ENCODE peak calls at places on chromosomes 5 and 9, in seven cellular contexts. Z, B, J, F, H, A and W are unnamed samples.

GRCh38 chr5:56814963-56815656 is at the start of gene MAP3K1:
- DNase-seq in Z (peak), B (peak), J (peak), F (peak), H (peak), A (peak), W (no peak)

GRCh38 chr5:136802382-136802781 is 437.0 kb upstream of the TRPC7 start:
- DNase-seq in Z (no peak), B (no peak), J (no peak), F (no peak), H (peak), A (no peak), W (no peak)

GRCh38 chr9:93218161-93218560 is 34.2 kb downstream of the WNK2 start:
- DNase-seq in Z (no peak), B (no peak), J (no peak), F (no peak), H (no peak), A (no peak), W (no peak)

GRCh38 chr5:23893561-23893960 is 386.2 kb downstream of the PRDM9 start:
- DNase-seq in Z (no peak), B (no peak), J (no peak), F (no peak), H (no peak), A (no peak), W (no peak)

GRCh38 chr9:69379250-69379982 is 54.4 kb downstream of the ENTREP1 start:
- DNase-seq in Z (no peak), B (no peak), J (no peak), F (no peak), H (no peak), A (peak), W (no peak)

GRCh38 chr9:78280982-78281668 is 15.8 kb upstream of the PSAT1 start:
- DNase-seq in Z (peak), B (peak), J (no peak), F (no peak), H (no peak), A (peak), W (no peak)

GRCh38 chr5:171832775-171833174 is 47.2 kb downstream of the SMIM23 start:
- DNase-seq in Z (no peak), B (no peak), J (no peak), F (no peak), H (no peak), A (no peak), W (no peak)

GRCh38 chr5:134079748-134080581 is 34.5 kb upstream of the TCF7 start:
- DNase-seq in Z (no peak), B (no peak), J (peak), F (peak), H (no peak), A (no peak), W (no peak)

GRCh38 chr9:92035146-92035545 is 80.1 kb downstream of the SPTLC1 start:
- DNase-seq in Z (no peak), B (no peak), J (no peak), F (no peak), H (no peak), A (no peak), W (no peak)

GRCh38 chr9:129875687-129876395 is 40.6 kb downstream of the USP20 start:
- DNase-seq in Z (no peak), B (no peak), J (no peak), F (no peak), H (no peak), A (no peak), W (peak)

GRCh38 chr5:73917433-73917832 is 291.4 kb downstream of the ARHGEF28 start:
- DNase-seq in Z (no peak), B (no peak), J (no peak), F (no peak), H (peak), A (no peak), W (peak)

GRCh38 chr5:132500931-132501628 is 10.5 kb upstream of the IRF1 start:
- DNase-seq in Z (peak), B (peak), J (peak), F (peak), H (peak), A (peak), W (no peak)

GRCh38 chr9:88322906-88323566 is 65.2 kb upstream of the SPIN1 start:
- DNase-seq in Z (peak), B (no peak), J (peak), F (peak), H (no peak), A (peak), W (no peak)

GRCh38 chr5:160311491-160312138 is 749 bp downstream of the CCNJL start:
- DNase-seq in Z (no peak), B (no peak), J (no peak), F (no peak), H (no peak), A (peak), W (no peak)

GRCh38 chr9:127396808-127397721 is at the start of gene SLC2A8:
- DNase-seq in Z (peak), B (peak), J (peak), F (peak), H (peak), A (peak), W (peak)

GRCh38 chr9:131262327-131263032 is 13.8 kb downstream of the FAM78A start:
- DNase-seq in Z (peak), B (no peak), J (no peak), F (no peak), H (no peak), A (peak), W (no peak)

GRCh38 chr9:111961575-111961974 is 65.0 kb downstream of the UGCG start:
- DNase-seq in Z (no peak), B (no peak), J (no peak), F (no peak), H (peak), A (peak), W (no peak)

GRCh38 chr5:123949807-123950206 is 437.8 kb downstream of the CSNK1G3 start:
- DNase-seq in Z (no peak), B (no peak), J (no peak), F (no peak), H (no peak), A (no peak), W (no peak)

GRCh38 chr5:149820536-149821503 is 90.7 kb downstream of the PPARGC1B start:
- DNase-seq in Z (no peak), B (no peak), J (no peak), F (no peak), H (no peak), A (no peak), W (no peak)

GRCh38 chr9:122364117-122364782 is 6.6 kb upstream of the PTGS1 start:
- DNase-seq in Z (no peak), B (no peak), J (no peak), F (no peak), H (no peak), A (no peak), W (no peak)

GRCh38 chr5:2802693-2803365 is 51.4 kb upstream of the IRX2 start:
- DNase-seq in Z (no peak), B (no peak), J (no peak), F (no peak), H (no peak), A (no peak), W (no peak)

GRCh38 chr9:91395553-91396470 is 27.8 kb downstream of the NFIL3 start:
- DNase-seq in Z (no peak), B (no peak), J (no peak), F (peak), H (no peak), A (peak), W (no peak)

GRCh38 chr5:72673180-72673579 is 143.3 kb upstream of the TNPO1 start:
- DNase-seq in Z (no peak), B (no peak), J (no peak), F (no peak), H (no peak), A (no peak), W (no peak)

GRCh38 chr9:96232539-96233241 is 69.3 kb downstream of the HSD17B3 start:
- DNase-seq in Z (peak), B (no peak), J (no peak), F (no peak), H (peak), A (peak), W (peak)

GRCh38 chr5:142432369-142432863 is 107.6 kb upstream of the SPRY4 start:
- DNase-seq in Z (peak), B (no peak), J (peak), F (peak), H (peak), A (no peak), W (no peak)

GRCh38 chr5:154174091-154174490 is 16.4 kb upstream of the GALNT10 start:
- DNase-seq in Z (no peak), B (no peak), J (no peak), F (no peak), H (no peak), A (peak), W (no peak)

GRCh38 chr5:84885479-84886258 is 501.0 kb upstream of the EDIL3 start:
- DNase-seq in Z (no peak), B (peak), J (no peak), F (no peak), H (no peak), A (peak), W (no peak)

GRCh38 chr9:1125741-1126140 is 75.6 kb downstream of the DMRT2 start:
- DNase-seq in Z (no peak), B (no peak), J (no peak), F (no peak), H (no peak), A (no peak), W (no peak)

GRCh38 chr5:34669931-34670516 is 13.9 kb downstream of the RAI14 start:
- DNase-seq in Z (no peak), B (peak), J (no peak), F (no peak), H (no peak), A (no peak), W (no peak)

GRCh38 chr5:127007522-127007921 is 22.8 kb downstream of the MARCHF3 start:
- DNase-seq in Z (no peak), B (no peak), J (no peak), F (no peak), H (no peak), A (no peak), W (no peak)

GRCh38 chr9:130593020-130593419 is 13.6 kb downstream of the FUBP3 start:
- DNase-seq in Z (no peak), B (no peak), J (no peak), F (no peak), H (no peak), A (no peak), W (no peak)

GRCh38 chr5:91079037-91079436 is 304.1 kb downstream of the ARRDC3 start:
- DNase-seq in Z (no peak), B (no peak), J (no peak), F (no peak), H (no peak), A (peak), W (no peak)

GRCh38 chr5:132458651-132459030 is 31.9 kb downstream of the IRF1 start:
- DNase-seq in Z (no peak), B (no peak), J (no peak), F (no peak), H (no peak), A (peak), W (no peak)

GRCh38 chr9:131678499-131679111 is 61.3 kb downstream of the RAPGEF1 start:
- DNase-seq in Z (peak), B (peak), J (peak), F (peak), H (peak), A (peak), W (no peak)

GRCh38 chr9:94881023-94881422 is 154.5 kb downstream of the AOPEP start:
- DNase-seq in Z (no peak), B (no peak), J (no peak), F (no peak), H (no peak), A (no peak), W (no peak)

GRCh38 chr9:120931278-120932085 is 4.9 kb upstream of the TRAF1 start:
- DNase-seq in Z (no peak), B (peak), J (peak), F (peak), H (no peak), A (peak), W (no peak)

GRCh38 chr5:143051244-143052058 is 281.3 kb downstream of the ARHGAP26 start:
- DNase-seq in Z (no peak), B (no peak), J (no peak), F (no peak), H (peak), A (peak), W (no peak)